ENCODE peak calls at places on chromosome 4, in four cellular contexts. P is neural progenitor cell, S is mammary epithelial cell, Y is K562. V is an unnamed sample.

GRCh38 chr4:89486042-89486441 is 178.4 kb upstream of the GPRIN3 start:
- DNase-seq in P (no peak), S (peak), Y (no peak), V (no peak)

GRCh38 chr4:101853028-101853427 is 62.5 kb downstream of the BANK1 start:
- DNase-seq in P (no peak), S (no peak), Y (no peak), V (no peak)

GRCh38 chr4:99868126-99868596 is 26.1 kb downstream of the LAMTOR3 start:
- DNase-seq in P (peak), S (no peak), Y (no peak), V (no peak)

GRCh38 chr4:147371661-147372060 is 109.2 kb upstream of the EDNRA start:
- DNase-seq in P (no peak), S (peak), Y (no peak), V (no peak)

GRCh38 chr4:152590179-152591031 is 54.5 kb upstream of the FBXW7 start:
- DNase-seq in P (no peak), S (peak), Y (no peak), V (no peak)

GRCh38 chr4:158856852-158857251 is 88.0 kb downstream of the FNIP2 start:
- DNase-seq in P (peak), S (peak), Y (peak), V (no peak)

GRCh38 chr4:88320780-88321373 is 36.5 kb upstream of the PPM1K start:
- DNase-seq in P (no peak), S (no peak), Y (no peak), V (no peak)

GRCh38 chr4:132386130-132386529 is 763.0 kb upstream of the PCDH10 start:
- DNase-seq in P (no peak), S (no peak), Y (no peak), V (no peak)

GRCh38 chr4:82381661-82382284 is 8.0 kb upstream of the HNRNPD start:
- DNase-seq in P (no peak), S (no peak), Y (no peak), V (no peak)

GRCh38 chr4:67549123-67549522 is 3.8 kb upstream of the CENPC start:
- DNase-seq in P (no peak), S (peak), Y (no peak), V (no peak)

GRCh38 chr4:115790812-115791211 is 677.4 kb upstream of the NDST4 start:
- DNase-seq in P (no peak), S (no peak), Y (no peak), V (no peak)

GRCh38 chr4:52824603-52825310 is 37.4 kb upstream of the RASL11B start:
- DNase-seq in P (peak), S (no peak), Y (no peak), V (no peak)

GRCh38 chr4:123621072-123621705 is 224.6 kb downstream of the SPRY1 start:
- DNase-seq in P (no peak), S (peak), Y (no peak), V (no peak)

GRCh38 chr4:182881928-182882327 is 35.3 kb downstream of the DCTD start:
- DNase-seq in P (no peak), S (no peak), Y (no peak), V (no peak)

GRCh38 chr4:108193891-108194672 is 25.4 kb upstream of the LEF1 start:
- DNase-seq in P (peak), S (no peak), Y (no peak), V (no peak)

GRCh38 chr4:177554966-177555574 is 112.8 kb upstream of the AGA start:
- DNase-seq in P (peak), S (peak), Y (peak), V (no peak)

GRCh38 chr4:89765966-89766365 is 71.0 kb downstream of the SNCA start:
- DNase-seq in P (no peak), S (peak), Y (no peak), V (no peak)

GRCh38 chr4:94519925-94520789 is 68.4 kb downstream of the PDLIM5 start:
- DNase-seq in P (no peak), S (no peak), Y (no peak), V (no peak)

GRCh38 chr4:123623611-123624010 is 227.0 kb downstream of the SPRY1 start:
- DNase-seq in P (no peak), S (no peak), Y (no peak), V (no peak)

GRCh38 chr4:86117781-86118302 is 242.0 kb downstream of the MAPK10 start:
- DNase-seq in P (no peak), S (no peak), Y (no peak), V (no peak)

GRCh38 chr4:40205259-40206198 is 8.7 kb downstream of the RHOH start:
- DNase-seq in P (no peak), S (no peak), Y (peak), V (peak)

GRCh38 chr4:78627046-78627965 is 75.7 kb downstream of the ANXA3 start:
- DNase-seq in P (no peak), S (peak), Y (no peak), V (no peak)

GRCh38 chr4:78627966-78628678 is 76.6 kb downstream of the ANXA3 start:
- DNase-seq in P (no peak), S (no peak), Y (no peak), V (no peak)

GRCh38 chr4:78624048-78624447 is 72.5 kb downstream of the ANXA3 start:
- DNase-seq in P (no peak), S (peak), Y (no peak), V (no peak)

GRCh38 chr4:78622253-78622979 is 70.8 kb downstream of the ANXA3 start:
- DNase-seq in P (no peak), S (no peak), Y (peak), V (no peak)

DNA sequence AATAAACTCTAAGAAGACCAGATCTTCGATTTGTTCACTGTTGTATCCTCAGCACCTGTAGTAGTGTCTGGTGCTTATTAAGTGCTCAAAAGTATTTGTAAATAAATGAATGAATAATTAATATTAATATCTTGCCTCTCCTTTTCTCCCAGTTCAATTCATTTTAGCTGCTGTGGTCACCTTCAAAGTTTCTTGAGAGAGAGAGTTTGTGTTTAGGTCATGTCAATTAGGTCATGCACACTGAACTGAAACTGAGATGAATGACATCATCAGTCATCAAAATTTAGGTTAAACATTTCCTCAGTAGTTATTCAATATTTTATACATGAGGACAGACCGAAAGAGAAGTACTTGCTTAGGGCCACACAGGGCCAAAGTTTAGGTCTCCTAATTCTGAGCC is 73.5 kb downstream of the ANXA3 start:
- DNase-seq in P (no peak), S (no peak), Y (no peak), V (no peak)
- H3K27ac ChIP-seq in P (no peak), S (no peak), Y (no peak), V (no peak)

DNA sequence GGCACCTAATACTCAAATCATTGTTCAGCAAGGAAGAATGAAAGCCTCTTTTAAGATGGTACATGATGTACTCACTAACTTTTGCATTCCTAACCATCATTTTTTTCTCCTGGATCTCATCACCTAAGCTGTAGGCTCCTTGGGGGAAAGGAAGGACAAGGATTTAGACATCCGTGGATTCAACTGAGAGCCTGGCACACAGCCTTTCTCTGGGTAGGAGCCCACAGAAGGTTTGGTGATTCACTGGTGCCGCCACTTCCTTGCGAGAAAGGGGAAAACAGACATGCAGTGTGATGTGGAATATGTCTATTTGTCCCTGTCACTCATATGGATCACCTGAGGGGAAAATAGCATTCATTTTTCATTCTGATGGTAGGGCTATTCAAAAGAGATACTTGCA is 147.3 kb downstream of the PCDH7 start:
- DNase-seq in P (no peak), S (peak), Y (no peak), V (no peak)
- H3K27ac ChIP-seq in P (no peak), S (peak), Y (no peak), V (no peak)

DNA sequence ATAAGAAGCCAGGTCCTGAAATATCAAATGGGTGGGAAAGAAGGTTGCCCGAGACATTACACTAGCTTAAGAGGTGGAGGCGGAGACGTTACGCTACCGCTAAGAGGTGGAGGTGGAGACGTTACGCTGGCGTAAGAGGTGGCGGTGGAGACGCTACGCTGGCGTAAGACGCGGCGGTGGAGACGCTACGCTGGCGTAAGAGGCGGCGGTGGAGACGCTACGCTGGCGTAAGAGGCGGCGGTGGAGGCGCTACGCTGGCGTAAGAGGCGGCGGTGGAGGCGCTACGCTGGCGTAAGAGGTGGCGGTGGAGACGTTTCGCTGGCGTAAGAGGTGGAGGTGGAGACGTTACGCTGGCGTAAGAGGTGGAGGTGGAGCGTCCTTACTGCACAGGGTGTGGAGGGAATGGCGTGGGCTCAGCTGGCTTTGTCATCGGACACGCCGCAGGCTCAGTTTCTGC is 12.8 kb downstream of the CYP4V2 start:
- DNase-seq in P (no peak), S (no peak), Y (peak), V (peak)
- H3K27ac ChIP-seq in P (no peak), S (no peak), Y (peak), V (no peak)

DNA sequence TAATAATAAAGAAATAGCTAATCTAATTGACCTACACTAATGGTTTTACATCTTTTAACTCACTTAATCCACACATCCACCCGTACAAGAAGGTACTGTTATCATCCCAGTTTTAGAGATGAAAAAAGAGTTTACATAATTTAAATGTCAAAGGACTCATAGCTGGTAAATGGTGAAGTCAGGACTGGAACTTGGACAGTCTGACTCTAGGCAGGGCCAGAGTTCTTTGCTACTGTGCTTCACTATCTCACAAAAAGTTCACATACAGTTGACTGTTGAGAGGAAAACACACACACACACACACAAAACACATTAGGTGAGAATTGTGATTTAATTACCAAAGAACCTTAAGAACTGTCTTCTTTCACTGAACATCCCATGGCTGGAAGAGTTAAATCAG is 71.2 kb upstream of the PRSS48 start:
- DNase-seq in P (no peak), S (no peak), Y (no peak), V (no peak)
- H3K27ac ChIP-seq in P (no peak), S (no peak), Y (no peak), V (no peak)

DNA sequence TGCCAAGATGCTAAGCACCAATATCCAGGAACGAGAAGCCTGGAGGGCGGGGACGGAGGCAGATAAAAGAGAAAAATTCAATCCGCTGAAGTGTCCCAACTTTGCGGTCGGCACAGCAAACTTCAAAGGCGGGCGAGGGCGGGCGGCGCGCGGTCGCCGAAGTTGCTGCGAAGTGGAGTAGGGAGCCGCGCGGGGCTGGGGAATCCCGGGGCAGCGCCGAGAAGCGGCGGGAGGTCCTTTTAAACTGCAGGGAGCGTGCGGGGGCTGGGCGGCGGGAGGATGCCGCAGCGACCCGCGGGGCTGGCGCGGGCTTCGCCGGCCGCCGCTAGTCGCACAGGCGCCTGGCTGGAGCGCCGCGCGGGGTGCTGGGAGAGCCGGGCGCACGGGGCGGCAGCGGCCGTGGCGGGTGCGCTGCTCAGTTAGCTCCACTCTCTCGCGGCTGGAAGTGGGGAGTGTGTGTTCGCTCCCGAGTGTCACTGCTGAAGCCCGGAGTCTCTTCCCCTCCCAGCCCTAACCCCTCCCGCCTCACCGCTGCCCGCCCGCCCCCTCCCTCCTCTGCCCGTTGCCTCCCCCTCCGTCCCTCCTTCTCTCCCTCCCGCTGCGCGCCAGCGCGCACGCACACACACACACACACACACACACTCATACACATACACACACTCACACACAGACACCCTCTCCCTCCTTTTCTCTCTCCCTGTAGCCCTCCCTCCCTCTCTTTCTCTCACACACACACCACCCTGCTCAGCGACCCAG is at the start of gene NDNF:
- DNase-seq in P (peak), S (no peak), Y (no peak), V (peak)
- H3K27ac ChIP-seq in P (no peak), S (no peak), Y (no peak), V (no peak)

GRCh38 chr4:1836650-1837049 is 19.3 kb downstream of the LETM1 start:
- DNase-seq in P (no peak), S (no peak), Y (no peak), V (no peak)

GRCh38 chr4:1832690-1833089 is 23.3 kb downstream of the LETM1 start:
- DNase-seq in P (no peak), S (no peak), Y (no peak), V (no peak)

GRCh38 chr4:1833307-1834046 is 22.5 kb downstream of the LETM1 start:
- DNase-seq in P (no peak), S (no peak), Y (no peak), V (no peak)

GRCh38 chr4:1837069-1837468 is 18.9 kb downstream of the LETM1 start:
- DNase-seq in P (no peak), S (no peak), Y (no peak), V (no peak)

GRCh38 chr4:1834047-1834769 is 21.7 kb downstream of the LETM1 start:
- DNase-seq in P (no peak), S (no peak), Y (no peak), V (no peak)
- H3K27ac ChIP-seq in P (no peak), S (no peak), Y (no peak), V (no peak)

GRCh38 chr4:8199594-8200301 is 658 bp downstream of the SH3TC1 start:
- DNase-seq in P (no peak), S (peak), Y (no peak), V (no peak)
- H3K27ac ChIP-seq in P (no peak), S (peak), Y (no peak), V (peak)

DNA sequence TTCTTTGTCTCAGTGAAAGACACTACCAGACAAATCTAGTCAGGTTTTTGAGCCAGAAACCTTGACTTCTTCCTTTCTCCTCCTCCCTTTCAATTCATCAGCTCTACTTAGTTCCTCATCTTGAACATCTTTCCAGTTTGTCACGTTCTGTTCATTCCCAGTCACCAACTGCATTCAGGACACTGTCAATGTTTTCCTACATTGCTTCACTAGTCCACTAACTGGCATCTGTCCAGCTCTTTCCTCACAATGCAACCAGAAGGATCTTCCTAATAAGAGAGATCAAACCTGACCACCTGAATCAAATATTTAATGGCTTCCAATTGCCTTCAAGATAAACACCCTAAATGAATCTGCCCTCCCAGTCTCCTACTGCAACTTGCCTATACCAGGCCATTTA is 52.5 kb downstream of the SYNPO2 start:
- DNase-seq in P (no peak), S (no peak), Y (no peak), V (no peak)
- H3K27ac ChIP-seq in P (no peak), S (no peak), Y (no peak), V (no peak)

GRCh38 chr4:2927696-2928075 is 35.5 kb downstream of the NOP14 start:
- DNase-seq in P (no peak), S (no peak), Y (no peak), V (no peak)
- H3K27ac ChIP-seq in P (no peak), S (no peak), Y (no peak), V (no peak)

DNA sequence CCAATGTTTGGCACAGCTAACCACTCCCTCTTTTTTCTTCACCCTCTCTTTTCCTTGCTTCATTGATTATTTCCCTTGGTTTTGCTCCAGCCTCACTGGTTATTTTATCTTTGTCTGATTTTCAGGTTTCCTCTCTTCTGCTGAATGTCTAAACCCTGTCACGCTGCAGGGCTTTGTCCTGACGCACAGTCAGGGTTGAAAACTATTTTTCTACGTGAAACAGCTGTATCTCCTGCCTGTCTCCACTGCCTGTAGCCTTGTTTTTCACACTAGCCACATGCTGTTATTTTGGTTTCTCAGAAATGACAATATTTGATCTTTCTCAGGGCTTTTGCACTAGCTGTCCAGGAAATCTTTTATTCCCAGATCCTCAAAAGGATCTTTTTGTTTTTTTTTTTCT is 164.0 kb downstream of the PDHA2 start:
- DNase-seq in P (peak), S (no peak), Y (no peak), V (no peak)
- H3K27ac ChIP-seq in P (no peak), S (no peak), Y (no peak), V (no peak)

V was measured in CD8-positive, alpha-beta memory T cell.